ENCODE peak calls at places on chromosome 14, in six cellular contexts. H, C, T, B, F and J are unnamed samples.

GRCh38 chr14:20624495-20625070 is 16.9 kb downstream of the OR6S1 start:
- DNase-seq in H (peak; percentile 46), C (no peak), T (peak; percentile 81), B (no peak), F (peak; percentile 62), J (no peak)

GRCh38 chr14:60002819-60003492 is 83.0 kb downstream of the LRRC9 start:
- DNase-seq in H (peak; percentile 81), C (no peak), T (no peak), B (no peak), F (no peak), J (peak; percentile 87)

GRCh38 chr14:100570726-100571454 is 16.3 kb downstream of the BEGAIN start:
- DNase-seq in H (no peak), C (no peak), T (no peak), B (no peak), F (no peak), J (no peak)

GRCh38 chr14:42190744-42191143 is 584.1 kb downstream of the LRFN5 start:
- DNase-seq in H (no peak), C (no peak), T (no peak), B (no peak), F (no peak), J (no peak)

GRCh38 chr14:100533647-100534485 is 53.4 kb downstream of the BEGAIN start:
- DNase-seq in H (peak; percentile 16), C (no peak), T (no peak), B (peak; percentile 1), F (no peak), J (no peak)

GRCh38 chr14:34052658-34053014 is 101.8 kb upstream of the EGLN3 start:
- DNase-seq in H (no peak), C (no peak), T (peak; percentile 77), B (no peak), F (peak; percentile 10), J (no peak)

GRCh38 chr14:60657609-60657983 is 8.3 kb upstream of the SIX1 start:
- DNase-seq in H (no peak), C (no peak), T (no peak), B (no peak), F (no peak), J (no peak)

GRCh38 chr14:100281286-100282082 is 24.8 kb downstream of the SLC25A29 start:
- DNase-seq in H (no peak), C (no peak), T (no peak), B (no peak), F (no peak), J (no peak)

GRCh38 chr14:33457617-33458016 is 493.3 kb downstream of the EGLN3 start:
- DNase-seq in H (no peak), C (no peak), T (no peak), B (no peak), F (no peak), J (no peak)

GRCh38 chr14:76810525-76810924 is 2.2 kb downstream of the ANGEL1 start:
- DNase-seq in H (no peak), C (no peak), T (no peak), B (no peak), F (no peak), J (no peak)
- H3K4me3 ChIP-seq in H (peak overlapping the region; percentile 74), C (peak overlapping the region; percentile 84), T (peak overlapping the region; percentile 74), B (peak overlapping the region; percentile 94), F (peak overlapping the region; percentile 76), J (peak overlapping the region; percentile 1)

GRCh38 chr14:106210650-106211049 is 684.3 kb downstream of the TMEM121 start:
- DNase-seq in H (no peak), C (no peak), T (peak; percentile 36), B (no peak), F (no peak), J (no peak)
- TF ChIP-seq CTCF in H (no peak), C (no peak), T (no peak), B (no peak), F (no peak), J (peak; percentile 20)

GRCh38 chr14:23613242-23614070 is 22.7 kb upstream of the DHRS2 start:
- DNase-seq in H (no peak), C (no peak), T (no peak), B (no peak), F (no peak), J (no peak)

GRCh38 chr14:23610815-23611289 is 25.3 kb upstream of the DHRS2 start:
- DNase-seq in H (no peak), C (no peak), T (no peak), B (no peak), F (no peak), J (no peak)

GRCh38 chr14:23614395-23614828 is 21.8 kb upstream of the DHRS2 start:
- DNase-seq in H (no peak), C (no peak), T (no peak), B (no peak), F (no peak), J (no peak)

GRCh38 chr14:23612802-23613201 is 23.4 kb upstream of the DHRS2 start:
- DNase-seq in H (no peak), C (no peak), T (no peak), B (no peak), F (no peak), J (no peak)

GRCh38 chr14:23612354-23612732 is 23.8 kb upstream of the DHRS2 start:
- DNase-seq in H (no peak), C (no peak), T (no peak), B (no peak), F (no peak), J (no peak)
- H3K4me3 ChIP-seq in H (no peak overlapping the region), C (no peak overlapping the region), T (no peak overlapping the region), B (no peak overlapping the region), F (no peak overlapping the region), J (no peak overlapping the region)

DNA sequence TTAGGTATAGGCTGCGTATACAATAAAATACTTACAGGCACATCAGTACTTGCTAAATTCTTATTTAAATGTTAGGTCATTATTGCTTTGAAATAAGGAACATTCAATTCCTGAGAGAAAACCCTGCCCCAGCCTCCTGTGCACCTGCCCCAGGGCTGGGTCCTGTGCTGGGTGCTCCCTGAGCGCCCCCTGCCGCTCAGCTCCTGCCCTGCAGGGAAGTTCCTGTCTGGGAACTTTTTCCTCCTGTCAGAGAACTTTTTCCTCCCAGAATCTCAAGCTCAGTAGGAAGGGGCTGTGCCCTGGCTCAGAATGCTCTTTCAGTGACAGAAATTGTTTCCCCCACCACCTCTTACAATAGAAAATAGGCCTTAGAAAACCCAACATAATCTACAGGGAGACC is 751.1 kb downstream of the TMEM121 start:
- DNase-seq in H (no peak), C (no peak), T (no peak), B (no peak), F (no peak), J (no peak)
- TF ChIP-seq CTCF in H (peak; percentile 38), C (peak; percentile 19), T (peak; percentile 66), B (no peak), F (no peak), J (peak; percentile 74)

GRCh38 chr14:66657780-66658179 is 149.8 kb downstream of the GPHN start:
- DNase-seq in H (no peak), C (no peak), T (no peak), B (no peak), F (no peak), J (no peak)
- H3K4me3 ChIP-seq in H (no peak overlapping the region), C (no peak overlapping the region), T (no peak overlapping the region), B (no peak overlapping the region), F (no peak overlapping the region), J (no peak overlapping the region)

GRCh38 chr14:106670006-106670405 is 1143.6 kb downstream of the TMEM121 start:
- DNase-seq in H (no peak), C (no peak), T (no peak), B (no peak), F (no peak), J (no peak)

GRCh38 chr14:106662947-106663346 is 1136.6 kb downstream of the TMEM121 start:
- DNase-seq in H (no peak), C (no peak), T (no peak), B (no peak), F (no peak), J (no peak)

GRCh38 chr14:106666341-106666740 is 1140.0 kb downstream of the TMEM121 start:
- DNase-seq in H (no peak), C (no peak), T (no peak), B (no peak), F (no peak), J (no peak)

DNA sequence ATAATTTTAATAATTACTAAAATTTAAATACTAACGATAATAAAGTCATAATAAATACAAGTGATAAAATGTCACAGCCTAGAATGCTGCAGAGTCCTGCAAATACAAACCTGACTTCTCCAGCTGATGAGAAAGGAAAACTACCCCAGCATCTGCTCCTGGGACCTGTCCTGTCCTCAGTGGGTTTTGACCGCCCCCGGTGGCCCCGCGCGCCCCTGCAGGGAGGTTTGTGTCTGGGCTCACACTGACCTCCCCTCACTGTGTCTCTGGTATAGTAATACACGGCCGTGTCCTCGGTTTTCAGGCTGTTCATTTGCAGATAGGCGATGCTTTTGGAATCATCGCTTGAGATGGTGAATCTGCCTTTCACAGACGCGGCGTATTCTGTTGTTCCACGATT is 1139.4 kb downstream of the TMEM121 start:
- DNase-seq in H (no peak), C (no peak), T (no peak), B (no peak), F (no peak), J (no peak)
- TF ChIP-seq CTCF in H (no peak), C (no peak), T (no peak), B (no peak), F (no peak), J (no peak)

GRCh38 chr14:103084021-103084919 is at the start of gene LBHD2:
- DNase-seq in H (no peak), C (no peak), T (no peak), B (no peak), F (no peak), J (no peak)
- H3K4me3 ChIP-seq in H (peak within 1 kb of the TSS; percentile 36), C (no peak within 1 kb of the TSS), T (no peak within 1 kb of the TSS), B (peak within 1 kb of the TSS; percentile 19), F (no peak within 1 kb of the TSS), J (no peak within 1 kb of the TSS)

GRCh38 chr14:53990978-53991377 is 34.4 kb upstream of the BMP4 start:
- DNase-seq in H (no peak), C (no peak), T (no peak), B (no peak), F (no peak), J (no peak)
- TF ChIP-seq CTCF in H (no peak), C (no peak), T (no peak), B (no peak), F (no peak), J (no peak)